ENCODE peak calls at places on chromosome 18, in five cellular contexts. U is Panc1, I is brain microvascular endothelial cell, S is fibroblast of lung, V is K562. O is an unnamed sample.

GRCh38 chr18:76874643-76875389 is 52.5 kb downstream of the ZNF236 start:
- DNase-seq in U (no peak), I (no peak), S (peak), V (no peak), O (no peak)

GRCh38 chr18:69705987-69706386 is 241.7 kb downstream of the CD226 start:
- DNase-seq in U (no peak), I (no peak), S (no peak), V (no peak), O (no peak)

GRCh38 chr18:36067118-36067957 is at the start of gene RPRD1A:
- DNase-seq in U (peak), I (peak), S (peak), V (peak), O (peak)

GRCh38 chr18:76374330-76375281 is 120.4 kb downstream of the ZNF516 start:
- DNase-seq in U (no peak), I (no peak), S (no peak), V (no peak), O (no peak)

GRCh38 chr18:44715245-44715644 is 34.6 kb downstream of the SETBP1 start:
- DNase-seq in U (no peak), I (no peak), S (peak), V (no peak), O (peak)

GRCh38 chr18:68462148-68462547 is 252.8 kb downstream of the TMX3 start:
- DNase-seq in U (no peak), I (no peak), S (no peak), V (no peak), O (no peak)

GRCh38 chr18:50518787-50519520 is 40.9 kb upstream of the MAPK4 start:
- DNase-seq in U (no peak), I (no peak), S (no peak), V (no peak), O (peak)

GRCh38 chr18:51151568-51152511 is 45.6 kb downstream of the MEX3C start:
- DNase-seq in U (no peak), I (no peak), S (no peak), V (no peak), O (no peak)

GRCh38 chr18:57743008-57743407 is 60.1 kb downstream of the ATP8B1 start:
- DNase-seq in U (no peak), I (peak), S (peak), V (no peak), O (no peak)

GRCh38 chr18:47929681-47930085 is 776 bp downstream of the SMAD2 start:
- DNase-seq in U (no peak), I (peak), S (peak), V (no peak), O (no peak)

GRCh38 chr18:61096231-61096630 is 237.0 kb upstream of the CDH20 start:
- DNase-seq in U (no peak), I (no peak), S (no peak), V (no peak), O (no peak)

GRCh38 chr18:3652380-3653262 is 202.6 kb downstream of the TGIF1 start:
- DNase-seq in U (peak), I (peak), S (peak), V (peak), O (peak)

GRCh38 chr18:77052656-77053309 is 79.8 kb downstream of the MBP start:
- DNase-seq in U (no peak), I (no peak), S (no peak), V (no peak), O (no peak)

GRCh38 chr18:52046842-52047241 is 293.2 kb upstream of the DCC start:
- DNase-seq in U (no peak), I (no peak), S (no peak), V (no peak), O (no peak)

GRCh38 chr18:44697315-44697714 is 16.6 kb downstream of the SETBP1 start:
- DNase-seq in U (no peak), I (no peak), S (no peak), V (no peak), O (no peak)

DNA sequence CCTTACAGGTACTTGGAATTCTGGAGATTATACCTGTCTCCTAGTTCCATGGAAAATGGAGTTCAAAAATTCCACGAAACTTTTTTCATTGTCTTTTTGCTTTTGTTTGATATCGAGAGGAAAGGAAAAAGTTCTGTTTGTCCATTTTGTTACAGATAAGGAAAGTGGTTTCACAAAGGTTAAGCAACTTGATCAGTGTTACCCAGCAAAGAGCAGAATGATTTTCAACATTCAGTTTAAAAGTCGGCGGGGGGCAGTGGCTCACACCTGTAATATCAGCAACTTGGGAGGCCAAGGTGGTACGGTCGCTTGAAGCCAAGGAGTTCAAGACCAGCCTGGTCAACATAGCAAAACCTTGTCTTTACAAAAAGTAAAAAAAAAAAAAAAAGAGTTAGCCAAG is 118.8 kb downstream of the LDLRAD4 start:
- DNase-seq in U (no peak), I (no peak), S (no peak), V (no peak), O (no peak)
- TF ChIP-seq CTCF in U (no peak), I (no peak), S (no peak), V (no peak), O (no peak)

DNA sequence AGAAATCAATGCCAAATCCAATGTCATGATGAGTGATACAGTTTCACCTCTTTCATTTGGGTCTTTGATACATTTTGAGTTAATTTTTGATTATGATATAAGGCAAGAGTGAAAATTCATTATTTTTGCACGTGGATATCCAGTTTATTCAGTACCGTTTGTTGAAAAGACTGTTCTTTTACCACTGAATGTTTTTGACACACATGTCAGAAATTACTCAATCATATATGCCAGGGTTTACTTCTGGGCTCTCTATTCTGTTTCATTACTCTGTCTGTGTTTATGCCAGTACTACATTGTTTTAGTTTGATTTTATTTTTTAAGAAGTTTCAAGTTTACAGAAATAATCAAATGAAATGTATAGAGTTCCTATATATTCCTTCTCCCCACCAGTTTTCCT is 154.4 kb downstream of the PTPRM start:
- DNase-seq in U (no peak), I (no peak), S (no peak), V (no peak), O (no peak)
- H3K27ac ChIP-seq in U (no peak), I (no peak), S (no peak), V (no peak), O (no peak)

GRCh38 chr18:46393230-46393629 is 263.8 kb downstream of the LOXHD1 start:
- DNase-seq in U (no peak), I (no peak), S (no peak), V (peak), O (no peak)
- TF ChIP-seq CTCF in U (no peak), I (peak), S (no peak), V (peak), O (no peak)

GRCh38 chr18:78980279-78980771 is 707 bp downstream of the SALL3 start:
- DNase-seq in U (no peak), I (no peak), S (no peak), V (no peak), O (no peak)

GRCh38 chr18:78979682-78980278 is at the start of gene SALL3:
- DNase-seq in U (no peak), I (no peak), S (no peak), V (no peak), O (no peak)

GRCh38 chr18:78981652-78981955 is 2.0 kb downstream of the SALL3 start:
- DNase-seq in U (no peak), I (no peak), S (no peak), V (no peak), O (no peak)

GRCh38 chr18:78982186-78982585 is 2.6 kb downstream of the SALL3 start:
- DNase-seq in U (no peak), I (no peak), S (no peak), V (no peak), O (no peak)

GRCh38 chr18:78980777-78981651 is 1.4 kb downstream of the SALL3 start:
- DNase-seq in U (no peak), I (no peak), S (no peak), V (no peak), O (no peak)
- H3K27ac ChIP-seq in U (no peak), I (no peak), S (no peak), V (no peak), O (no peak)

GRCh38 chr18:71398530-71398929 is 1109.7 kb downstream of the SOCS6 start:
- DNase-seq in U (no peak), I (peak), S (peak), V (no peak), O (no peak)
- TF ChIP-seq CTCF in U (peak), I (peak), S (peak), V (no peak), O (no peak)

DNA sequence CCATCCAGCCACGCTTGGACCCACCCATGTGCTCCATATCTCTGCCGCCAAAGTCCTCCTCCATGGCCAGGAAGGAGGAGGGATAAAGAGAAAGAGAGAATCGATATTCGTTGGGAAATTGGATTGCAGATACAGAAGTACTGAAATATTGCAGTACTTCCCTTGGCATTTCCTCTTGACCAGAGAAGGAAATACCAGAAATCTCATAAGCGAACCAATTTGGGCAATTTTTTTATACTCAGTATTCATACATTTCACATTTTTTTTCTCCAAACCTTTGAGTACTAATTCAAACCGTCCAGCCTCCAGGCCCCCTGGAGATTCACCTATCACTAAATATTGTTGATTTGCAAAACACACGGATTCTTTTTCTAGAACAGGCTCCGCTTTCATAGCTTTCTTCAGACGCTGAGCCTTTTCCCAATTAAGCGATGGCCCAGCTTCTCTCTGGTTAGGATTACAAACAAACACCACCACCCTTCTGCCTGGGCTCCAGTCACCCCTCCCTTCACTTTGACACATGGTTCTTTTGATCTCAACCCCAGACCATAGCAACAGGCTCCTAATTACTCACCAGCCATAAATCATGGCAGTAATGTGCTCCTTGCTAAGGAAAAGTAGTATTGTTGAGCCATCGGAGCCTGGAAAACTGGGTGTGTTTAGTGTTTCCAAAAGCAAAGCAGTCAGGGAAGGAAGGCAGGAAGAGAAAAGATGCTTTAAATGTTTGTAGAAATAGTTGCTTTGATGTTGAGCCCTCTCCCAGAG is 138.3 kb upstream of the CCDC68 start:
- DNase-seq in U (no peak), I (no peak), S (peak), V (peak), O (peak)
- H3K27ac ChIP-seq in U (no peak), I (peak), S (no peak), V (no peak), O (no peak)

GRCh38 chr18:35042389-35043066 is 1.3 kb downstream of the MAPRE2 start:
- DNase-seq in U (no peak), I (no peak), S (no peak), V (no peak), O (no peak)

GRCh38 chr18:35040988-35041751 is at the start of gene MAPRE2:
- DNase-seq in U (peak), I (peak), S (peak), V (peak), O (peak)

GRCh38 chr18:35043207-35043606 is 2.0 kb downstream of the MAPRE2 start:
- DNase-seq in U (no peak), I (no peak), S (no peak), V (no peak), O (no peak)

GRCh38 chr18:35040638-35040987 is 600 bp upstream of the MAPRE2 start:
- DNase-seq in U (no peak), I (no peak), S (no peak), V (no peak), O (no peak)

DNA sequence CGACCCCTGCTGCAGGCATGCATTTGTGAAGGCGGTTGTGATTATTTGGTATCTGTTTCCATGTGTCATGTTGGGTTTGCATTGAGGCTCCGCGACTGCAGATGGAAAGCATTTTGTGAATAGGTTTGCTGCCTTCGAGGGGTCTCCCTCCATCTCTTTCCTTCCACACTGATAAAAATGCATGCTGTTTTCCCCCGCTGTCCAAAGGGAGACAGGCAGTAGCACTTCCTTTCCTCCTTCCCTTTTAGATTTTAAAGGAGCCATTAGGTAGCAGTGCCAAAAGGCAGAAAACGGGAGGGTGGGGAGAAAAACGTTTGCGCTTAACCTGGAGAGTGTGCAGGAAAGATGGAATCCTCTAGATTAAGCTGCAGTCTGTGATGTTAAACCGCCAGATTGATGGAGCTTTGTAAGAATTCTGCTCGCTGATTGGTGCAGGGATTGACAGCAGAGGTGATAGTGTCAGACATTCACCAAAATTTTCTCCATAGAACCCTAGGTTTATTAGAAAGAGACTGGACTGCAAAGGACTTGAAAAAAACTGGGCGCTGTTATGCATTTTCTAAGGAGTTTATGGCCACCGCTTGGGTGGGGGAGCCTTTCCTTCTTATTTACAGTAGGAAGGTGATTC is 653 bp downstream of the MAPRE2 start:
- DNase-seq in U (no peak), I (no peak), S (no peak), V (peak), O (peak)
- TF ChIP-seq CTCF in U (no peak), I (no peak), S (no peak), V (no peak), O (no peak)

DNA sequence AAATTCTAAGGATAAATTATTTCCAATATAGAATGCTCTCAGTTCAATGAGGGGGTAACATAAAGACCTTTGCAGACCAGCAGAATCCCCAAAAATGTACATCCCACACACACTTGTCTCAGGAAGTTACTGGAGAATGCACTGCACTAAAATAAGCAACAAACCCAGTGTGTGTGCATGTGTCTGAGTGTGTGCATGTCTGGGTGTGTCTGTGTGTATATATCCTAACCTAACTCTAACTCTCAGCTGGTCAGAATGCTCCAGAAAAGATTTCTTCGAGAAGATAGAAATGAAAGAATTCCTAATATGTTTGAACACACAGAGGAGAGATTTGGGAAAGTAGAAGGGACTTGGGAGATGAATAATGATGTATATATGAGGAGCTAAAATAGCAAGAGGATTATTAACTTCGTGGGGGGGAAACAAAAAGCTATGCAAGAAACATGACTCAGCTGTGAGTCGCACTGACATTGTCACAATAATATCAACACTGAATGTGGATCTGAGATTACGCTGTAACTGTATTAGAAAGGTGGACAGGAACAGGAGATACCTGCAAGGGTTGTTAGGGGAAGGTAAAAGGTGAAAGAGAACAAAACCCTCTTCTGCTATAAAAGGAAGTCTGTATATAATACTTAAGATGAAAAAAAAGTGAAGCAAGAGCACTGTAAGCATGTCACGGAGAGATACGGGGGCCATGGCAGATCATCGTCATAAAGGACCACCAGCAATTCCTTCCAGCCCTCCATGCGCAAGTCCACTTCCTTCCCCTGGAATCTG is 11.1 kb downstream of the COLEC12 start:
- DNase-seq in U (no peak), I (peak), S (peak), V (no peak), O (no peak)
- H3K27ac ChIP-seq in U (no peak), I (peak), S (peak), V (no peak), O (no peak)

GRCh38 chr18:10784596-10785202 is 258.9 kb downstream of the NAPG start:
- DNase-seq in U (no peak), I (no peak), S (no peak), V (no peak), O (no peak)
- TF ChIP-seq CTCF in U (no peak), I (no peak), S (no peak), V (peak), O (no peak)